ENCODE peak calls at places on chromosomes 11 and 22, in four cellular contexts. G is HepG2, I is upper lobe of left lung, F is K562. D is an unnamed sample.

GRCh38 chr11:125236072-125236825 is 71.7 kb downstream of the PKNOX2 start:
- ATAC-seq in G (no peak), I (no peak), F (no peak), D (no peak)

GRCh38 chr11:125603207-125603606 is 10.6 kb downstream of the STT3A start:
- ATAC-seq in G (no peak), I (no peak), F (no peak), D (no peak)

GRCh38 chr11:22976146-22976545 is 115.9 kb upstream of the CCDC179 start:
- ATAC-seq in G (no peak), I (peak), F (no peak), D (no peak)

GRCh38 chr22:49503896-49504521 is 323.7 kb downstream of the BRD1 start:
- ATAC-seq in G (no peak), I (no peak), F (no peak), D (no peak)

GRCh38 chr11:79437274-79437980 is 3.4 kb downstream of the TENM4 start:
- ATAC-seq in G (no peak), I (peak), F (no peak), D (peak)

GRCh38 chr11:85481862-85482261 is 145.3 kb downstream of the DLG2 start:
- ATAC-seq in G (no peak), I (no peak), F (no peak), D (no peak)

GRCh38 chr11:129620705-129621104 is 194.9 kb upstream of the TMEM45B start:
- ATAC-seq in G (no peak), I (peak), F (no peak), D (no peak)

GRCh38 chr11:76184551-76184993 is 21.7 kb downstream of the WNT11 start:
- ATAC-seq in G (no peak), I (no peak), F (peak), D (no peak)

GRCh38 chr22:17152971-17153370 is 6.1 kb downstream of the HDHD5 start:
- ATAC-seq in G (no peak), I (no peak), F (peak), D (no peak)

GRCh38 chr22:39153220-39153860 is 860 bp upstream of the CBX7 start:
- ATAC-seq in G (no peak), I (peak), F (no peak), D (peak)

GRCh38 chr11:77038029-77038824 is 4.0 kb downstream of the B3GNT6 start:
- ATAC-seq in G (no peak), I (no peak), F (peak), D (no peak)

DNA sequence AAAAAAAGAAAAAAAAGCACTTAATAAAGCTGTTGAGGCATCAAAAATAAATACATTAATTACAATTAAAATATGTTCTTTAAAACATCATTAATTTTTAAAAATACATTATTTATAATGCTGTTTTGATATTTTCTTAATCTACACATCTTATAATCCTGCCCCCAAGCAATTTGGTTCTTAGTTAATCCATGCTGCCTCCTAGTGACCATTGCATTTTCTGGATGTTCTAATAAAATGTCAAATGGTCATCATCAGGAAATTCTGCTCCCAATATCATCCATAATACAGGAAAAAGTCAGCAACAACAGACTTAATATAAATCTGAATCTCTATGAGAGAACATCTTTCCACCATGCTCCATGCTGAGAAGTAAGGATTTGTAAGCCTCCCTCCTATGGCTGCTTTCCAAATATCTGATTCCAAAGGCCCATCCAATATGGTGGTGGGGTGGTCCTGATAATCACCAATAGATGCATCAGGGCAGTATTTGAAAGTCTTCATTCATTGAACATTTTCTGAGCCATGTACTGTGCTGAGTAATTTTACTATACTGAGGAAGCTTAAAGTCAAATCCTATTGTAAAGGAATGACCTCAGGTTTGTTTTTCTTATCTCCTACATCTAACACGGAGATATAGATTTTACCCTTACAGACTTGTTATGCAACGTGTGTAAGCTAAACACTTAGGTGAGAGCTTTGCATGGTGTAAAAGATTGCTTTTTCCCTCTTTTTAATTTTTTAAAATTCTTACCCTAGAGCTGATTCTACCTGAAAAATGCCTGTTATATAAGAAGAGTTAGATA is 124.7 kb upstream of the BMAL1 start:
- ATAC-seq in G (no peak), I (no peak), F (peak), D (no peak)
- TF ChIP-seq EP300 in G (no peak), I (no peak), F (no peak), D (no peak)

GRCh38 chr11:44365616-44366015 is 55.7 kb upstream of the ALX4 start:
- ATAC-seq in G (no peak), I (no peak), F (no peak), D (no peak)
- TF ChIP-seq CTCF in G (no peak), I (no peak), F (no peak), D (no peak)

DNA sequence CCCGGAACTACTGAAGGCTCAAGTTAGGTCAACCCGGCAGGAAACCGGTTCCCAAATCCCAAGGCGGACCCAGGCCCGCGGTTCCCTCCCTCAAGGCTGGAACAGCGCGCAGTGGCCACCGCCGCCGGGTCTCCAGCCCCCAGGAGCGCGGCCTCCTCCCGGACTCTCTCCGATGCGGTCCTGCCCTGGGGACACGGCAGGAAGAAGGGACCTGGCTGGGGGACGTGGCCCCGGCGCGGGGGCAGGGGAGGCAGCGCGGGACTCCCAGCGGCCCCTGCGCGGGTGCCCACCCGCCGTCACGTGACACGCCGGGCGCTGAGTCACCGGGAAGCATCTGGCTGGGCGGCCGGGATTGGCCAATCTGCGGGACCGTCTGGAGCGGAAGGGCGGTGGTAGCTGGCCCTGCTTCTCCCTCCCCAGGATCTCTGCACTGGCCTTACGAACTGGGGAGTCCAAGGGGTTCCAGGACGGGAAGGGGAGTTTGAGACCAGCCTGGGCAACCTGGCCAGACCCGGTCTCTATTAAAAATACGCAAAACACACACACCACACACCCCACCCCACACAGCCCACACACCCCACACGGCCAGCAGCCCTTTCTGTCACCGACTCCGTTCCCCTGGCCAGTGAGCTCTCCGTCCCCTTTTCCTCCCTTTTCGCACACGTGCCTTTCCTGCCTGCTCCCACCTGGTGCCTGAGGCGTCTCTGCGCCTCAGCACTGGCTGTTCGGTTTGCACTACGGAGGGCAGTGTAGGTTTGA is 21.4 kb upstream of the MALAT1 start:
- ATAC-seq in G (peak), I (peak), F (peak), D (peak)
- TF ChIP-seq EP300 in G (peak), I (peak), F (peak), D (no peak)

DNA sequence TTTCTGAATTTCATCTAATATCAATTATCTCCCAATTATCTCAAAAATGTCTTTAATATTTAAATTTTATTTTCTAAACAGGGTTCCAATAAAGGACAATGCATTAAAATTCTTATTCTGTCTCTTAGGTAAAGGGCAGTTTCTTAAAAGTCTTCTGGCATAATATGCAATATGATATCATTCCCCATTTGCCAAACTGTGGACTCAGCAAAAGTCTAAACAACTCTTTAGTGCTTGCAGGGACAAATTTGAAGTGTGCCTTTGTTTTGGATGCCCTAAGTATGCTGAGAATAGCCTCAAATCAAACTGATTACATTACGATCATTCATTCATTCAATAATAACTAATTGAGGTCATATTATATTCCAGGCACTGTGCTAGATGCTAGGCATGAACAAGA is 281.0 kb upstream of the KIRREL3 start:
- ATAC-seq in G (no peak), I (no peak), F (no peak), D (no peak)
- TF ChIP-seq CTCF in G (no peak), I (no peak), F (no peak), D (no peak)

GRCh38 chr22:24550902-24551229 is 4.1 kb downstream of the GUCD1 start:
- ATAC-seq in G (no peak), I (no peak), F (no peak), D (no peak)

GRCh38 chr22:24555160-24555495 is 190 bp upstream of the GUCD1 start:
- ATAC-seq in G (peak), I (peak), F (peak), D (peak)

GRCh38 chr22:24553597-24554315 is 1.2 kb downstream of the GUCD1 start:
- ATAC-seq in G (no peak), I (no peak), F (no peak), D (no peak)

GRCh38 chr22:24555496-24556253 is at the start of gene SNRPD3:
- ATAC-seq in G (peak), I (peak), F (peak), D (peak)

DNA sequence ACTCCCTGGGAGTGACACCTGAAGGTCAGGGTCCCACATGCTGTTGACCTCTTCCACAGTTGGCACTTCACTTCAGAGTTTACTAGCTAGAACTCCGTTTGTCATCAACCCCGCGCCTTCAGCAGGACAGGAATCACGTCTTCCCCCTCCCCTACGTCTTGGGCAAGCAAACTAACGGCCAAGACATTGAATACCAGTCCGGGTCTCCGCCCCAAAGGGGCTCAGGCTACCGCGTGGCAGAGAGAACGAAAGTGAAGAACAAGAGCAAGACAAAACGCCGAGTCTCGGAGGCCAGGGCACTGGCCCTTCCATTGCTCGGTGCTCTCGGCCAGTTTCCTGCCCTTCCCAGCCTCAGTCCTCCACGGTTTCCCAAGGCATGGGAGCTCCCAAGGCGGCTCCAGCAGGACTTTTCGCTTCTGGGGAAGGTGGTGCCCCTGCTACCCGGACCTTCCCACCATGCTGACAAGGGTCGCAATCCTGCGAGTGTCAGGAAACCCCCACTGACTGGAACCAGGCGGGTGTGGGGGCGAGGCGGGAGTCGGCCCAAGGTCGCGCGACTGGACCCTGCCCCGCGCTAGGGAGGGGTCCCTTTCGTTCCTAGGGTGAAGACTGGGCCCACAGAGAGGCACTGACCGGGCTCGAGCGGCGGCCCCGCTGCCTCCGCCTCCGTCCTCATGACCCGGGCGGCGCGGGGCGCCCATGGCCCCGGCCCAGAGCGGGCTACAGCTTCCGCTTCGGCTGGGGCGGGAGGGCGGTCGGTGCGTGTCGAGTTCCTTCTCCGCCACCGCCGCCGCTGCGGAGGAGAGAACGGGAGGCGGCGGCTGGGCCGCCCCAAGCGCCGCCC is at the start of gene GUCD1:
- ATAC-seq in G (peak), I (peak), F (peak), D (peak)
- TF ChIP-seq EP300 in G (no peak), I (no peak), F (no peak), D (no peak)

GRCh38 chr11:58179648-58180047 is 9.2 kb upstream of the OR9Q2 start:
- ATAC-seq in G (no peak), I (no peak), F (peak), D (no peak)
- TF ChIP-seq CTCF in G (no peak), I (no peak), F (no peak), D (no peak)

DNA sequence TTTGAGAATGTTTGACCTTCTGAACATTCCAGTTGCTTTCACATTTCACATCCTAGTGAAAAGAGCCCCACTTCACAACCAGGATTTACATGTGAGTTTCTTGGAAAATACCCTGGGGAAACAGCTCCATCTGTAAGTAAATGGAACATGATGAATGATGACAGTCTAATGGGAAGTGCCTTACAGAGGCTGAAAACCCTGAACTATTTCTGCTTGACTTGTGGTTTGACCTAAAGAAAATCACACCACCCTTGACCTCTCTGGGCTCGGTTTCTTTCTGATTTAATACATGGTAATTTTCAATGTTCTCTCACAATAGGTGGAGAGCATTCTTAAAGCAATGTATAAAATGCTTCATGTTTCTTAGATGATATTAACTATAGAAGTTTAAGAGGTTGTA is 499.4 kb upstream of the API5 start:
- ATAC-seq in G (no peak), I (no peak), F (no peak), D (no peak)
- TF ChIP-seq EP300 in G (no peak), I (no peak), F (no peak), D (no peak)

GRCh38 chr11:58958500-58958899 is 19.2 kb downstream of the GLYATL1 start:
- ATAC-seq in G (peak), I (peak), F (peak), D (no peak)
- TF ChIP-seq CTCF in G (peak), I (peak), F (peak), D (peak)

GRCh38 chr11:10622957-10623787 is 54.7 kb upstream of the LYVE1 start:
- ATAC-seq in G (no peak), I (peak), F (peak), D (no peak)

GRCh38 chr11:10617551-10617950 is 49.1 kb upstream of the LYVE1 start:
- ATAC-seq in G (no peak), I (no peak), F (no peak), D (no peak)

GRCh38 chr11:10619281-10619680 is 50.8 kb upstream of the LYVE1 start:
- ATAC-seq in G (no peak), I (no peak), F (no peak), D (no peak)

GRCh38 chr11:10622108-10622507 is 53.6 kb upstream of the LYVE1 start:
- ATAC-seq in G (no peak), I (no peak), F (peak), D (no peak)

GRCh38 chr11:10618490-10618889 is 50.0 kb upstream of the LYVE1 start:
- ATAC-seq in G (no peak), I (no peak), F (no peak), D (peak)
- TF ChIP-seq EP300 in G (no peak), I (no peak), F (no peak), D (peak)

DNA sequence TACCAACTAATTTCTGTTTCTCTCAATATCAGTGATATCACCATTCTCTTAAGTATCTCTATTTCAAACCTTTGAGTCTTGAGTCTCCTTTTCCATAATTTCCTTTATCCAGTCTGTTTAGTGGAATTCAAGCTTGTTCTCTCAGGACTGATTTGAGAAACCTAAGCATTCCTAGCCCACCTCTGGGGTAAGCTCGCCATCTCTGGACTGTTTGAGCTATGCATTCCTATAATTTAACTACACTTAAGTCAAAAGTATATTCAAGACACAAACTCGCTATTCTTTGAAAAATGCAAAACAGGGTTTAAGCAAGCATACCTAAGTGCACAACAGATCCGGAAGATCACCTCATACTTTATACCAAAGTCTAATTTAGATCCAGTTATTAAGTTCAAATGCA is 2.1 kb upstream of the DLAT start:
- ATAC-seq in G (no peak), I (no peak), F (no peak), D (no peak)
- TF ChIP-seq CTCF in G (peak), I (no peak), F (peak), D (no peak)